ENCODE peak calls at places on chromosomes 6 and 20, in eight cellular contexts. H is mucosa of descending colon; Y is breast epithelium; B is SJSA1; S is gastrocnemius medialis; V is CD4-positive, CD25-positive, alpha-beta regulatory T cell; M is uterus; R is psoas muscle. L is an unnamed sample.

GRCh38 chr6:19705606-19706005 is 131.6 kb upstream of the ID4 start:
- DNase-seq in M (no peak), B (no peak), R (no peak), V (no peak), H (no peak), Y (no peak), S (no peak), L (no peak)

GRCh38 chr20:20010639-20011500 is 6.3 kb upstream of the NAA20 start:
- DNase-seq in M (no peak), R (no peak), B (no peak), V (no peak), H (no peak), S (no peak), Y (no peak), L (no peak)

GRCh38 chr6:131062245-131063027 is 609 bp downstream of the EPB41L2 start:
- DNase-seq in M (peak; percentile 23), V (no peak), H (no peak), B (peak; percentile 42), S (no peak), R (peak; percentile 59), Y (no peak), L (peak; percentile 6)

GRCh38 chr6:109187399-109188114 is 92.2 kb downstream of the CEP57L1 start:
- DNase-seq in M (peak; percentile 21), Y (peak; percentile 56), S (peak; percentile 25), V (peak; percentile 38), B (no peak), H (peak; percentile 76), R (no peak), L (peak; percentile 24)

GRCh38 chr20:46367967-46368901 is 38.2 kb downstream of the ELMO2 start:
- DNase-seq in S (no peak), H (no peak), B (no peak), M (no peak), Y (no peak), V (no peak), R (no peak), L (no peak)

GRCh38 chr6:112947507-112947906 is 600.4 kb downstream of the RFPL4B start:
- DNase-seq in B (no peak), H (no peak), V (no peak), R (no peak), M (no peak), S (no peak), Y (no peak), L (no peak)

GRCh38 chr20:41538810-41539596 is 79.2 kb downstream of the CHD6 start:
- DNase-seq in V (no peak), R (no peak), H (no peak), S (no peak), Y (no peak), M (no peak), B (no peak), L (no peak)

GRCh38 chr6:140784573-140784972 is 1348.2 kb upstream of the GJE1 start:
- DNase-seq in B (no peak), M (no peak), R (no peak), V (no peak), Y (no peak), H (no peak), S (no peak), L (no peak)

GRCh38 chr20:63272105-63273078 is at the start of gene ARFGAP1:
- DNase-seq in M (peak; percentile 85), H (peak; percentile 92), B (peak; percentile 88), V (peak; percentile 84), Y (peak; percentile 83), R (peak; percentile 96), S (peak; percentile 80), L (peak; percentile 82)

GRCh38 chr20:38424404-38424803 is 10.7 kb downstream of the SNHG17 start:
- DNase-seq in B (no peak), S (no peak), R (no peak), M (no peak), Y (no peak), V (no peak), H (no peak), L (no peak)

GRCh38 chr6:96499781-96500180 is 21.8 kb upstream of the UFL1 start:
- DNase-seq in V (peak; percentile 17), Y (no peak), R (no peak), S (no peak), H (no peak), B (no peak), M (no peak), L (peak; percentile 21)

GRCh38 chr20:44552039-44552438 is 30.2 kb upstream of the SERINC3 start:
- DNase-seq in H (no peak), M (no peak), S (no peak), V (no peak), Y (no peak), B (no peak), R (no peak), L (no peak)

GRCh38 chr6:102717737-102718427 is 1324.4 kb downstream of the GRIK2 start:
- DNase-seq in H (no peak), S (no peak), Y (no peak), R (no peak), B (no peak), M (no peak), V (no peak), L (no peak)

GRCh38 chr6:28137458-28138020 is 4.1 kb upstream of the ZKSCAN8 start:
- DNase-seq in H (no peak), M (no peak), B (no peak), S (no peak), R (no peak), V (no peak), Y (no peak), L (peak; percentile 7)

GRCh38 chr6:133359256-133359655 is 118.1 kb downstream of the EYA4 start:
- DNase-seq in H (no peak), V (no peak), Y (no peak), S (no peak), B (no peak), M (no peak), R (no peak), L (no peak)

GRCh38 chr6:22087960-22088716 is 208.7 kb downstream of the PRL start:
- DNase-seq in V (no peak), B (no peak), M (no peak), R (no peak), Y (no peak), H (no peak), S (no peak), L (no peak)

DNA sequence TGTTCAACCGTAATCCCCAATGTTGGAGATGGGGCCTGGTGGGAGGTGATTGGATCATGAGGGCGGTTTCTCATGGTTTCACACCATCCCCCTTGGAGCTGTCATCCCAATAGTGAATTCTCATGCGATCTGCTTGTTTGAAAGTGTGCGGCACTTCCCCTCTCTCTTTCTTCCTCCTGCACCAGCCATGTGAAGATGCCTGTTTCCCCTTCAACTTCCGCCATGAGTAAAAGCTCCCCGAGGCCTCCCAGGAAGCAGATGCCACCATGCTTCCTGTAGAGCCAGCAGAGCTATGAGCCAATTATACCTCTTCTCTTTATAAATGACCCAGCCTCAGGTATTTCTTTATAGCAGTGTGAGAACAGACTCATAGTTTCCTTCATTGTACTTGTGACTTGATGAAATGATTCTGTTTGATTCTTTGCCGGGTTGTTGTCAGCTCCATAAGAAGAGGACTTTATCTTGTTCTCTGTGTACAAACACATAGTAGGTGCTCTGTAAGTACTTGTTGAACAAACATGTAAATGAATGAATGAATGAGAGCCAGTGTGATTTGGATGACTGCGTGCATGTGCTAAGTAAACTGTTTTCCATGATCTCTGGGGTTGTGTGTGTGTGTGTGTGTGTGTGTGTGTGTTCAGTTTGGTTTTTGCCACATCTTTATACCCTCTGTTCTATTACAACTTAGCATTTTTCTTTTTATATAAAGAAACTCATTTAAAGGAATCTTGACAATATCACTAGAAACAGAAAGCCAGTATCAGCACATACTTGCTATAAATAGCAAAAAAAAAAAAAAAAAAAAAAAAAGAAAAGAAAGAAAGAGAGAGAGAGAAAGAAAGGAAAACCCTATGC is 22.5 kb upstream of the PTGIS start:
- DNase-seq in S (no peak), B (no peak), V (no peak), Y (no peak), H (no peak), M (no peak), R (no peak), L (no peak)
- H3K4me1 ChIP-seq in S (no peaks in the 10 kb centered on the region), B (peaks cover 2% of the 10 kb centered on the region), V (peaks cover 32% of the 10 kb centered on the region), Y (no peaks in the 10 kb centered on the region), H (no peaks in the 10 kb centered on the region), M (peaks cover 37% of the 10 kb centered on the region), R (no peaks in the 10 kb centered on the region), L (peaks cover 23% of the 10 kb centered on the region)

DNA sequence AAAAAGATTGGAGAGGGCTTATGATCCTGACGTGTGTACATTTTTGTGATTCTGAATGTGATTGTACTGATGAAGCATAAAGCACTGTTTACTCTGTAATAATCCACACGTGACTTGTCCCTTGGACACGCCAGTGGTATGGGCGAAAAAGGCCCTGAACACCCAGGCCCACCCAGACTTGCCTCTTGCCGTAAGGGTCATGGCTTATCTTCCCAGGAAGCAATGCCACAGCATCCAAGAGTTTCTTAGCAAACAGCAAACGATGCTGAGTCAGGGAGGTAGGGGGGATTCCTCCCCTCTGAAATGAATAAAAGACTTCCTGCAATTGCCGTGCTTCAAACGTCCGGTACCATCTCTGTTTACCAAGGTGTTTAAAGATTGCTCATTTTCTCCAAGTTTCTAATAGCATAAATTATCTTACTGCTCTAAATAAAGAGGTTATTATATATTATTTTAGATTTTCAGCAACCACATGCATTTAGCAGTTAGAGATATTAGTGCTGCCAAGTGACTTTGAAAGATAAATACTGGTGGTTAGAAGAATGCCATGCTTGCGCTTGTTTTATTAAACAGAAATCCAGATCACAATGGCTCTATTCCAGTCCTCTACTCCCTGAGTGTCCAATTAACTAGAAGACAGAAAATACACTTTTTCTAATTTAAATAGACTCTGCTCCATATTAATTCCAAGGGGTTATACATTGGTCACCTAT is 212.8 kb upstream of the CST7 start:
- DNase-seq in M (no peak), B (peak; percentile 82), R (no peak), V (no peak), H (no peak), Y (no peak), S (no peak), L (no peak)
- H3K4me3 ChIP-seq in M (no peak overlapping the region), B (no peak overlapping the region), R (no peak overlapping the region), V (no peak overlapping the region), H (no peak overlapping the region), Y (no peak overlapping the region), S (no peak overlapping the region), L (no peak overlapping the region)

GRCh38 chr6:34661379-34661778 is 35.2 kb downstream of the ILRUN start:
- DNase-seq in V (no peak), R (no peak), S (no peak), B (no peak), M (no peak), H (no peak), Y (no peak), L (no peak)
- H3K4me1 ChIP-seq in V (peaks cover 53% of the 10 kb centered on the region), R (peaks cover 42% of the 10 kb centered on the region), S (peaks cover 45% of the 10 kb centered on the region), B (peaks cover 37% of the 10 kb centered on the region), M (peaks cover 8% of the 10 kb centered on the region), H (peaks cover 25% of the 10 kb centered on the region), Y (peaks cover 17% of the 10 kb centered on the region), L (peaks cover 17% of the 10 kb centered on the region)

DNA sequence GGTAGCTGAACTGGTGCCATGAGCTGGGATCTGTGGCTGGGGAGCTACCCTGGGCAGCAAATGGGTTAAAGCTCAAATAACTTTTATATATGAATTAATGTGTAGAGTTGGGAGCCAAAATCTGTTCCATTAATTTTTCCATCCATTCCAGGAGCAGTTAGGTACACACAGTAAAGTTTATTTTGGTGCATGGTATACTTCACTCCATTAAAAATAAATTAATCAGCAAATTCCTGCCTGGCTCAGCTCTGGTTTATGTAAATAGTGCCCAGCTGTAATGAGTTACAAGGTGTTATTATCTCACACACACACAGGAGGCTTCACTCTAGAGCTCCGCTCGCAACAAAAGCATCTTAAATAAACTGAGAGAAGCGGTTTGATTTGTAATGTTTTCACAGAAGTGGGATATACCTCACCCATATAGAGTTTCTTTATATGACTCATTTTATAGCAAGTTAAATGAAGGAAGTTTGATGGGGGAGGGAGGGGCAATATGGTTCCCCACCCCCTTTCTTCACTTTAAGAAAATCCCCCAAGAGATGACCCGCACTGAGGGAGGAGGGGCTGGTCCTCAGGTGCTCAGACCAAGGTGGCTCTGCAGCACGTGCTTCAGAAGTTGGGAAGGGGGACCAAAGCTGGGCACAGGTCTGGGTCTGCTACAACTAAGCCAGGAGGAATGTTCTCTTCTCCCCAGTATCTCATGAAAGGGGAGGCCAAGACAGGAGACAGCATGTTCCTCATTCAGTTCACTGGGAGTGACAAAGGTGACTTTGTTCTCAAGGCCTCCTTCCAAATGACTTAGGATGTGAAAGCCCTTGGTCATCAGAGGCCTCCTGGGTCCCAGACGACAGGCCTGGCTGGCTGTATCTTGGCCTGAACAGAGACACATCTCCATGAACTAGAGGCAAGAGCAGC is 10.5 kb upstream of the FAM83C start:
- DNase-seq in V (no peak), Y (no peak), R (no peak), H (no peak), M (no peak), S (no peak), B (no peak), L (no peak)
- H3K4me3 ChIP-seq in V (no peak overlapping the region), Y (no peak overlapping the region), R (no peak overlapping the region), H (no peak overlapping the region), M (no peak overlapping the region), S (no peak overlapping the region), B (no peak overlapping the region), L (no peak overlapping the region)

L was measured in effector memory CD4-positive, alpha-beta T cell.